ENCODE peak calls at places on chromosomes 3 and 15, in eight cellular contexts. I is suprapubic skin, W is right cardiac atrium, M is cardiac muscle cell, N is PC-3, L is GM06990, J is heart right ventricle, S is keratinocyte. A is an unnamed sample.

GRCh38 chr3:14543446-14543845 is 3.3 kb upstream of the GRIP2 start:
- DNase-seq in I (no peak), W (peak), M (no peak), N (no peak), L (no peak), J (peak), S (no peak), A (peak)

GRCh38 chr3:138947303-138948121 is 495 bp downstream of the FOXL2NB start:
- DNase-seq in I (no peak), W (no peak), M (no peak), N (no peak), L (no peak), J (no peak), S (no peak), A (no peak)

GRCh38 chr3:43699864-43700263 is 9.1 kb downstream of the ABHD5 start:
- DNase-seq in I (no peak), W (no peak), M (no peak), N (peak), L (peak), J (no peak), S (peak), A (peak)

GRCh38 chr3:64667887-64668581 is 19.8 kb downstream of the ADAMTS9 start:
- DNase-seq in I (no peak), W (peak), M (no peak), N (no peak), L (no peak), J (peak), S (no peak), A (no peak)

GRCh38 chr15:26083457-26084350 is 220.6 kb upstream of the ATP10A start:
- DNase-seq in I (no peak), W (no peak), M (no peak), N (no peak), L (no peak), J (no peak), S (no peak), A (no peak)

GRCh38 chr15:100721758-100722550 is 119.6 kb downstream of the ASB7 start:
- DNase-seq in I (peak), W (peak), M (peak), N (peak), L (no peak), J (peak), S (peak), A (no peak)

GRCh38 chr3:72319202-72320095 is 528.8 kb downstream of the SHQ1 start:
- DNase-seq in I (no peak), W (no peak), M (no peak), N (peak), L (no peak), J (no peak), S (peak), A (no peak)

GRCh38 chr3:127851899-127852298 is 29.6 kb upstream of the MGLL start:
- DNase-seq in I (no peak), W (no peak), M (no peak), N (no peak), L (no peak), J (no peak), S (no peak), A (no peak)

GRCh38 chr3:151770941-151771340 is 37.2 kb downstream of the AADACL2 start:
- DNase-seq in I (peak), W (peak), M (peak), N (peak), L (no peak), J (peak), S (no peak), A (peak)

GRCh38 chr3:35965908-35966307 is 326.6 kb downstream of the ARPP21 start:
- DNase-seq in I (no peak), W (no peak), M (peak), N (peak), L (no peak), J (no peak), S (no peak), A (no peak)
- H3K4me3 ChIP-seq in I (no peak), W (no peak), M (no peak), N (no peak), L (no peak), J (no peak), S (no peak), A (no peak)

GRCh38 chr15:48616216-48616615 is 29.3 kb downstream of the FBN1 start:
- DNase-seq in I (no peak), W (no peak), M (peak), N (no peak), L (no peak), J (no peak), S (no peak), A (no peak)
- H3K4me3 ChIP-seq in I (no peak), W (no peak), M (no peak), N (no peak), L (no peak), J (no peak), S (no peak), A (no peak)

DNA sequence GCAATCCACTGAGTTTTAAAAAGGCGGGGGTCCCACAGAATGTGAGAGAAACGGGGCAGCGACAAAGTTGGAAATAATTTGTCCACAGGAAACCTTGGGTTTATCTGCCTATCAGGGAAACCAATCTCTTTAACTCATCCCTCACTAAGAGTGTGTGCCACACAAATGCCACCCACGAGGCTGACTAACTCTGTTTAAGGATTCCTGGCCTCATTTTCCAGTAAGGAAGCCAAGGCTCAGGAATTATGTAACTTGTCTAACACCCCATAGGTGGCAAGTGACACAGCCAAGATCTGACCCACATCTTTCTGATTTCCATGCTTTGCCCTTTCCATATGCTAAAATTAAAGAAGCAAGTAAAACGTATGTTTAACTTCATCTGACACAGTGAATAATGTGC is 263.2 kb downstream of the CNTN3 start:
- DNase-seq in I (no peak), W (no peak), M (no peak), N (no peak), L (no peak), J (no peak), S (no peak), A (no peak)
- H3K4me3 ChIP-seq in I (no peak), W (no peak), M (no peak), N (no peak), L (no peak), J (no peak), S (no peak), A (no peak)

GRCh38 chr3:52773361-52774065 is 2.8 kb upstream of the NEK4 start:
- DNase-seq in I (no peak), W (no peak), M (no peak), N (no peak), L (no peak), J (no peak), S (no peak), A (peak)

GRCh38 chr3:52769786-52770445 is 824 bp downstream of the NEK4 start:
- DNase-seq in I (no peak), W (no peak), M (peak), N (no peak), L (no peak), J (no peak), S (no peak), A (no peak)

GRCh38 chr3:52771334-52771681 is 568 bp upstream of the NEK4 start:
- DNase-seq in I (no peak), W (no peak), M (no peak), N (no peak), L (no peak), J (no peak), S (no peak), A (no peak)

GRCh38 chr3:52770581-52771333 is at the start of gene NEK4:
- DNase-seq in I (peak), W (peak), M (peak), N (peak), L (peak), J (peak), S (peak), A (peak)

DNA sequence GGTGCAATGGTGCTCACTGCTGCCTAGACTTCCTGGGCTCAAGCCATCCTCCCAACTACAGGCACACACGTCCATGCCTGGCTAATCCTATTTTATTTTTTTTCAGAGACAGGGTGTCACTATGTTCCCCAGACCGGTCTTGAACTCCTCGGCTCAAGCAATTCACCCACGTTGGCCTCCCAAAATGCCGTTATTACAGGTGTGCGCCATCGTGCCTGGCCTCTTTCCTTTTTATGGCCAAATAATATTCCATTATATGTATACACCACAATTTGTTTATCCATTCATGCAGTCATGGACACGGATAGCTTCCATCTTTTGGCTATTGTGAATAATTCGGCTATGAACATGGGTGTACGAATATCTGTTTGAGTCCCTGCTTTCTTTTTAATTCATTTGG is 962 bp upstream of the NEK4 start:
- DNase-seq in I (no peak), W (no peak), M (no peak), N (no peak), L (no peak), J (no peak), S (no peak), A (no peak)
- H3K4me3 ChIP-seq in I (no peak), W (peak), M (no peak), N (peak), L (no peak), J (no peak), S (no peak), A (no peak)

A was measured in mucosa of descending colon.